ENCODE peak calls at places on chromosomes 2 and 18, in five cellular contexts. E, Z, Q, X and F are unnamed samples.

GRCh38 chr2:223897669-223898314 is 47.3 kb downstream of the WDFY1 start:
- DNase-seq in E (no peak), Z (no peak), Q (no peak), X (no peak), F (no peak)

GRCh38 chr2:225040862-225041209 is 1.4 kb downstream of the DOCK10 start:
- DNase-seq in E (no peak), Z (no peak), Q (no peak), X (peak), F (no peak)

GRCh38 chr2:212892193-212892592 is 259.2 kb downstream of the IKZF2 start:
- DNase-seq in E (no peak), Z (peak), Q (peak), X (peak), F (no peak)

GRCh38 chr2:112161431-112162145 is 23.4 kb downstream of the FBLN7 start:
- DNase-seq in E (no peak), Z (no peak), Q (no peak), X (no peak), F (no peak)

GRCh38 chr18:67310826-67311225 is 205.7 kb downstream of the DSEL start:
- DNase-seq in E (no peak), Z (no peak), Q (no peak), X (no peak), F (no peak)

GRCh38 chr2:59308108-59308507 is 1067.0 kb upstream of the FANCL start:
- DNase-seq in E (no peak), Z (no peak), Q (no peak), X (no peak), F (no peak)

GRCh38 chr2:100397117-100397860 is 20.2 kb downstream of the CHST10 start:
- DNase-seq in E (no peak), Z (no peak), Q (no peak), X (peak), F (no peak)

GRCh38 chr2:158600155-158600802 is 143.5 kb downstream of the PKP4 start:
- DNase-seq in E (no peak), Z (no peak), Q (no peak), X (no peak), F (no peak)

GRCh38 chr18:54359233-54359632 is 1.5 kb downstream of the C18orf54 start:
- DNase-seq in E (no peak), Z (peak), Q (no peak), X (no peak), F (no peak)

GRCh38 chr18:14086459-14087231 is 45.6 kb downstream of the ZNF519 start:
- DNase-seq in E (no peak), Z (peak), Q (peak), X (peak), F (peak)

GRCh38 chr2:147171961-147172360 is 672.9 kb upstream of the ACVR2A start:
- DNase-seq in E (no peak), Z (no peak), Q (no peak), X (no peak), F (no peak)

GRCh38 chr18:51614033-51614432 is 416.6 kb upstream of the MEX3C start:
- DNase-seq in E (no peak), Z (no peak), Q (peak), X (peak), F (no peak)

GRCh38 chr18:79478484-79479113 is 82.9 kb downstream of the NFATC1 start:
- DNase-seq in E (no peak), Z (no peak), Q (no peak), X (no peak), F (no peak)

GRCh38 chr2:224278531-224278930 is 123.4 kb downstream of the FAM124B start:
- DNase-seq in E (no peak), Z (no peak), Q (no peak), X (no peak), F (no peak)

GRCh38 chr2:100752628-100753333 is 67.2 kb upstream of the NPAS2 start:
- DNase-seq in E (no peak), Z (no peak), Q (peak), X (no peak), F (peak)

GRCh38 chr2:175063741-175064140 is 58.6 kb upstream of the CHN1 start:
- DNase-seq in E (no peak), Z (no peak), Q (peak), X (no peak), F (no peak)

GRCh38 chr2:129709030-129709955 is 270.2 kb upstream of the RAB6C start:
- DNase-seq in E (no peak), Z (no peak), Q (no peak), X (no peak), F (no peak)

GRCh38 chr2:33223851-33224250 is 252.6 kb upstream of the RASGRP3 start:
- DNase-seq in E (no peak), Z (no peak), Q (no peak), X (no peak), F (no peak)

GRCh38 chr2:207202645-207203044 is 36.9 kb upstream of the KLF7 start:
- DNase-seq in E (no peak), Z (peak), Q (peak), X (no peak), F (no peak)

GRCh38 chr2:120452945-120453634 is 107.2 kb downstream of the INHBB start:
- DNase-seq in E (no peak), Z (no peak), Q (no peak), X (no peak), F (no peak)

GRCh38 chr2:97005353-97005752 is 19.0 kb upstream of the FAM178B start:
- DNase-seq in E (no peak), Z (no peak), Q (peak), X (peak), F (no peak)

GRCh38 chr2:151976945-151977353 is 121.9 kb downstream of the CACNB4 start:
- DNase-seq in E (peak), Z (no peak), Q (no peak), X (no peak), F (no peak)

GRCh38 chr2:9795071-9795470 is 48.2 kb upstream of the TAF1B start:
- DNase-seq in E (no peak), Z (no peak), Q (no peak), X (no peak), F (no peak)

GRCh38 chr2:8581048-8581561 is 100.8 kb upstream of the ID2 start:
- DNase-seq in E (no peak), Z (no peak), Q (no peak), X (no peak), F (no peak)

GRCh38 chr2:154758871-154759270 is 60.4 kb downstream of the KCNJ3 start:
- DNase-seq in E (no peak), Z (no peak), Q (no peak), X (no peak), F (no peak)

GRCh38 chr2:223297788-223298187 is 245.8 kb downstream of the KCNE4 start:
- DNase-seq in E (no peak), Z (no peak), Q (no peak), X (peak), F (no peak)

GRCh38 chr2:19358242-19359020 is at the start of gene OSR1:
- DNase-seq in E (no peak), Z (no peak), Q (peak), X (peak), F (peak)

GRCh38 chr2:211367711-211368110 is 811.3 kb downstream of the CPS1 start:
- DNase-seq in E (peak), Z (no peak), Q (no peak), X (no peak), F (no peak)

GRCh38 chr2:28338046-28338753 is 54.5 kb upstream of the FOSL2 start:
- DNase-seq in E (no peak), Z (no peak), Q (no peak), X (no peak), F (no peak)

GRCh38 chr2:219358170-219359075 is 25.9 kb upstream of the RESP18 start:
- DNase-seq in E (no peak), Z (peak), Q (no peak), X (peak), F (no peak)

GRCh38 chr2:29753676-29754444 is 167.5 kb downstream of the ALK start:
- DNase-seq in E (no peak), Z (no peak), Q (no peak), X (peak), F (no peak)

GRCh38 chr2:147913701-147914480 is 69.1 kb downstream of the ACVR2A start:
- DNase-seq in E (no peak), Z (no peak), Q (no peak), X (no peak), F (peak)

GRCh38 chr2:64362562-64363026 is 91.4 kb upstream of the LGALSL start:
- DNase-seq in E (no peak), Z (no peak), Q (no peak), X (no peak), F (no peak)

GRCh38 chr2:86193901-86194567 is 1.2 kb downstream of the IMMT start:
- DNase-seq in E (no peak), Z (peak), Q (peak), X (no peak), F (peak)
- TF ChIP-seq GABPA in E (no peak), Z (no peak), Q (no peak), X (no peak), F (no peak)

GRCh38 chr2:170680172-170680913 is 34.8 kb upstream of the SP5 start:
- DNase-seq in E (peak), Z (no peak), Q (no peak), X (no peak), F (no peak)

GRCh38 chr2:170685591-170685990 is 29.5 kb upstream of the SP5 start:
- DNase-seq in E (no peak), Z (no peak), Q (no peak), X (no peak), F (no peak)

GRCh38 chr2:170679607-170680079 is 35.5 kb upstream of the SP5 start:
- DNase-seq in E (no peak), Z (peak), Q (peak), X (no peak), F (no peak)
- TF ChIP-seq POLR2AphosphoS5 in E (no peak), Z (no peak), Q (no peak), X (no peak), F (no peak)

DNA sequence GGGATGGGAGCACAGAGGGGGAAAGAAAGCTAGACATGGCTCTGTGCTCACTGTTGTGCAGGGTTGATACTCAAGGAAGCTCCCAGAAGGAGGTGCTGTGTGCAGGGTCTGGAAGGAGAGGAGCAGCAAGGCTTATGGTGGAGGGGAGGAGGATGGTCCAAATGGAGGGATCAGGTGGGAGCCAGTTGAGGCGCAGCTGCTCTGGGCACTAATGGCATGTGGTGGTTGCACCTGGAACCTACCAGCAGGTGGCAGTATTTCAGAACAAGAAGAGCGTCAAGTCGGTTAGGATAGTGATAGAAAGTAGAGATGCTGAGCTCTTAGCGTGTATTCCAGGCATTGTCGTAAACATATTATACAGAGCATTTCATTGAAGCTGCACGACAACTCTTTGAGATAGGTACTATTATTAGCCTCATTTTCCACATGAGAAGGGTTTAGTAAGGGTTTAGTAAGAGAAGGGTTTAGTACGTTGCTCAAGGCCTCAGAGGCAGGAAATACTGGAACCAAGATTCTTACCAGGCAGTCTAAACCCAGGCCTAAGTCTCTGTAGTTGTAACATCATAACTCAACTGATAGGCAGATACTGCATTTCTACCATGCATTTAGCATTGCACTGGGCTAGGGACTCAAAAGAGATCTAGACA is 223.7 kb downstream of the CYP26B1 start:
- DNase-seq in E (peak), Z (peak), Q (peak), X (peak), F (peak)
- TF ChIP-seq REST in E (no peak), Z (no peak), Q (no peak), X (no peak), F (no peak)

DNA sequence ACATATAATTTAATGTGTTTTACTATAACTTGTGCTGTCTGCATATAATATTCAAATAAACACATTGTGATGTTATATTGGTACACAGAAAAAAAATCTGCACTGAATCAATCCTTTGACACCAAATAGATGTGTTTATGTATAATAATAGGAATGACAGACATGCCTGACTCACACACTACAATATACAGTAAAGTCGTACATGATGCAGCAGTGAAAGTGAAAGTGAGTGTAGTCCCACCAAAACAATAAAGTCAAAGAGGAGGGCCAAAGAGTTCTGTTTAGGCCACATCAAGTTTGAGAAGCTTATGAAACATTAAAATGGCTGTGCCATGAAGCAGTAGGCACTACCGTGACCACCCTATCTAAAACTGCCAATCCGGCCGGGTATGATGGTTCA is 8.2 kb upstream of the RBM44 start:
- DNase-seq in E (no peak), Z (no peak), Q (no peak), X (no peak), F (no peak)
- TF ChIP-seq GABPA in E (no peak), Z (no peak), Q (no peak), X (no peak), F (no peak)

GRCh38 chr2:135189148-135189547 is 137.1 kb downstream of the RAB3GAP1 start:
- DNase-seq in E (no peak), Z (no peak), Q (no peak), X (no peak), F (no peak)
- TF ChIP-seq POLR2AphosphoS5 in E (no peak), Z (no peak), Q (no peak), X (no peak), F (no peak)

DNA sequence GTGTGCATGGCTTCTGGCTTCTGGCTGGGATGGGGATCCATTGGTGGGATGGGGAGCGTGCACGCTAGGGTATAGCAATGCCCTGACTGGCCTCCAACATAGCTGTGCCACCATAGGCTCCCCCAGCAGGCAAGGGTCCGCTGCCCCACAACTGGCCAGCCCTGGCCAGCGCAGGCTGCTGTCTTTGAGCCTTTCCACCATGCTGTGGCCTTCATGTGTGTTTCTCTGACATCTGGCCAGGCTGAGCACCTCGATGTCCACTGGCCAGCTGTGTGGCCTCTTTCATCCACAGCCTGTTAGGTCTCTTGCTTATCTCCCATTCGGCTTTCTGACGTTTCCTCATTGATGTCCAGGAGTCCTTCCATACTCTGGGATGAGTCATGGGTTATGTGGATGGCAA is 231.3 kb downstream of the NDUFA10 start:
- DNase-seq in E (no peak), Z (no peak), Q (peak), X (no peak), F (no peak)
- TF ChIP-seq REST in E (no peak), Z (no peak), Q (no peak), X (no peak), F (no peak)

DNA sequence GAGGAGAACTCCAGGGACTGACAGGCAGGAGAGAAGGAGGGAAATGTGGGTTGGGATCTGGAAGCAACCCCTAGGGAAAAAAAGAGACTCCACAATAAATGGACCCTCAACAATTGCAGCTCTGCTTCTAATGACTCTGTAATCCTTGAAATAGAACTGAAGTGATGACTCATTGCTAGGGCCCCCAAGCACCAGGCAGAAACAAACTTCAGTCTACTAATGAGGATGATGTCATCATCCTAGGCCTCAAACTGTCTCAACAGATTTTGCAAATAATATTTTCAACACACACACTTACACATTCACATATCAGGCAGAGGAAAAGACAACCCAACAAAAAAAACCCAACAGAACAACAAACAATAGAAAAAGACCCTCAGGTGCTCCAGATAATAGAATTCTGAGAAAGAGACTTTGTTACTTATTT is 143.3 kb downstream of the HDAC4 start:
- DNase-seq in E (no peak), Z (peak), Q (peak), X (no peak), F (peak)
- TF ChIP-seq GABPA in E (no peak), Z (no peak), Q (no peak), X (no peak), F (no peak)

DNA sequence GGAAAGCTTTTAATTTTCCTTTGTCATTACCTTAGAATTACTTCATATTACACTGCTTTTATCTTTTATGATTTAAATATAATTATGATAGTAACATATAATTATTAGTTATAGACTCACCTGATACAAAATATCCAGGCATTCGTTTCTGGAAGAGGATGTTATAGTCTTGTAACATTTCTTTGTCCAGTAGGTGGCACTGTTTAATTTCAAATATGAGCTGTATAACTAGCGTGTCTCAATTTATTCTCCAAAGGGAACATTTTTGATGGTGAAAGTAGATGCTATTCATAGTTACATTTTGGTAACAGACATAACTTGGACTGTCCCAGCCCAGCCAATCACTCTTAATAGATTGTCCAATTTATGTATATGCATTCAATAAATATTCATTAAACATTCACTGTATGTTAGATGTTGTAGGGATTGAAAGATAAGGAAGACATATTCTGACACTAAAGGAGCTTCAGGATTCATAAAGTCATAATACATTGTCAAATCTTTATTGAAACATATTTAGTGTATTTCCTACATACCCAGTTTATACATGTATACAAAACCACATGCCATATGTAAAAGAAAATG is 19.2 kb downstream of the DAW1 start:
- DNase-seq in E (peak), Z (peak), Q (peak), X (peak), F (no peak)
- TF ChIP-seq POLR2AphosphoS5 in E (no peak), Z (no peak), Q (no peak), X (no peak), F (no peak)

GRCh38 chr2:228282371-228282770 is 100.9 kb upstream of the SPHKAP start:
- DNase-seq in E (no peak), Z (no peak), Q (no peak), X (no peak), F (no peak)

GRCh38 chr2:228283491-228284171 is 102.1 kb upstream of the SPHKAP start:
- DNase-seq in E (no peak), Z (no peak), Q (no peak), X (no peak), F (no peak)
- TF ChIP-seq REST in E (no peak), Z (no peak), Q (no peak), X (no peak), F (no peak)

GRCh38 chr2:42127425-42128424 is 41.4 kb upstream of the EML4 start:
- DNase-seq in E (peak), Z (no peak), Q (peak), X (no peak), F (no peak)

GRCh38 chr2:42123426-42123825 is 45.7 kb upstream of the EML4 start:
- DNase-seq in E (no peak), Z (no peak), Q (no peak), X (peak), F (no peak)

GRCh38 chr2:42128731-42129486 is 40.2 kb upstream of the EML4 start:
- DNase-seq in E (no peak), Z (no peak), Q (no peak), X (no peak), F (no peak)

GRCh38 chr2:42124051-42124813 is 44.9 kb upstream of the EML4 start:
- DNase-seq in E (peak), Z (no peak), Q (no peak), X (no peak), F (no peak)

GRCh38 chr2:42125887-42126594 is 43.1 kb upstream of the EML4 start:
- DNase-seq in E (no peak), Z (peak), Q (no peak), X (no peak), F (no peak)
- TF ChIP-seq GABPA in E (no peak), Z (no peak), Q (no peak), X (no peak), F (no peak)